ENCODE peak calls at places on chromosomes 6 and 20, in four cellular contexts. One of them, this sample, is unnamed. For H3K4me1, the result is how much of the 10 kb centered on the place peaks cover.

GRCh38 chr6:133854633-133855598 is 34.0 kb upstream of the TCF21 start:
- DNase-seq in heart left ventricle: no peak
- DNase-seq in heart right ventricle: no peak
- DNase-seq in adrenal gland: no peak
- DNase-seq in this sample: no peak

GRCh38 chr20:63305393-63305792 is 12.4 kb downstream of the COL20A1 start:
- DNase-seq in heart right ventricle: no peak
- DNase-seq in heart left ventricle: no peak
- DNase-seq in adrenal gland: no peak
- DNase-seq in this sample: no peak

GRCh38 chr20:37845261-37845681 is 57.7 kb upstream of the VSTM2L start:
- DNase-seq in heart right ventricle: peak
- DNase-seq in adrenal gland: peak
- DNase-seq in heart left ventricle: peak
- DNase-seq in this sample: no peak

GRCh38 chr6:83371428-83371827 is 59.4 kb downstream of the ME1 start:
- DNase-seq in adrenal gland: no peak
- DNase-seq in heart left ventricle: no peak
- DNase-seq in heart right ventricle: no peak
- DNase-seq in this sample: no peak

GRCh38 chr6:107679457-107679856 is 144.7 kb downstream of the SCML4 start:
- DNase-seq in heart left ventricle: no peak
- DNase-seq in adrenal gland: peak
- DNase-seq in heart right ventricle: peak
- DNase-seq in this sample: no peak

GRCh38 chr20:12391099-12391498 is 473.4 kb downstream of the BTBD3 start:
- DNase-seq in adrenal gland: no peak
- DNase-seq in heart left ventricle: no peak
- DNase-seq in heart right ventricle: no peak
- DNase-seq in this sample: no peak

GRCh38 chr20:58660855-58661254 is 9.8 kb downstream of the STX16 start:
- DNase-seq in adrenal gland: no peak
- DNase-seq in heart left ventricle: no peak
- DNase-seq in heart right ventricle: no peak
- DNase-seq in this sample: no peak

GRCh38 chr6:100657678-100658330 is 193.1 kb upstream of the SIM1 start:
- DNase-seq in heart right ventricle: no peak
- DNase-seq in adrenal gland: no peak
- DNase-seq in heart left ventricle: no peak
- DNase-seq in this sample: peak

GRCh38 chr6:118122161-118122560 is 215.1 kb downstream of the SLC35F1 start:
- DNase-seq in adrenal gland: no peak
- DNase-seq in heart right ventricle: no peak
- DNase-seq in heart left ventricle: no peak
- DNase-seq in this sample: no peak

GRCh38 chr6:118263929-118264486 is 284.1 kb upstream of the PLN start:
- DNase-seq in heart right ventricle: no peak
- DNase-seq in adrenal gland: peak
- DNase-seq in heart left ventricle: no peak
- DNase-seq in this sample: peak

GRCh38 chr20:3863317-3863716 is 16.7 kb downstream of the MAVS start:
- DNase-seq in adrenal gland: no peak
- DNase-seq in heart right ventricle: no peak
- DNase-seq in heart left ventricle: no peak
- DNase-seq in this sample: no peak

GRCh38 chr20:61205769-61206168 is 46.3 kb upstream of the CDH4 start:
- DNase-seq in heart right ventricle: no peak
- DNase-seq in adrenal gland: no peak
- DNase-seq in heart left ventricle: no peak
- DNase-seq in this sample: no peak

GRCh38 chr20:50198211-50198666 is 7.6 kb downstream of the CEBPB start:
- DNase-seq in heart right ventricle: no peak
- DNase-seq in heart left ventricle: no peak
- DNase-seq in adrenal gland: no peak
- DNase-seq in this sample: no peak

GRCh38 chr6:52872031-52872430 is 31.4 kb upstream of the GSTA5 start:
- DNase-seq in heart right ventricle: no peak
- DNase-seq in heart left ventricle: no peak
- DNase-seq in adrenal gland: no peak
- DNase-seq in this sample: no peak

GRCh38 chr20:54107181-54107580 is 36.8 kb upstream of the BCAS1 start:
- DNase-seq in heart left ventricle: no peak
- DNase-seq in adrenal gland: no peak
- DNase-seq in heart right ventricle: no peak
- DNase-seq in this sample: no peak

GRCh38 chr6:130513770-130514169 is 148.0 kb downstream of the TMEM200A start:
- DNase-seq in heart left ventricle: no peak
- DNase-seq in adrenal gland: no peak
- DNase-seq in heart right ventricle: no peak
- DNase-seq in this sample: peak

GRCh38 chr6:142301421-142302391 is at the start of gene ADGRG6:
- DNase-seq in adrenal gland: no peak
- DNase-seq in heart left ventricle: peak
- DNase-seq in heart right ventricle: peak
- DNase-seq in this sample: peak

GRCh38 chr6:142300758-142301251 is 1.0 kb upstream of the ADGRG6 start:
- DNase-seq in adrenal gland: no peak
- DNase-seq in heart right ventricle: peak
- DNase-seq in heart left ventricle: no peak
- DNase-seq in this sample: peak

GRCh38 chr6:142304241-142304640 is 2.4 kb downstream of the ADGRG6 start:
- DNase-seq in adrenal gland: no peak
- DNase-seq in heart left ventricle: no peak
- DNase-seq in heart right ventricle: no peak
- DNase-seq in this sample: peak

GRCh38 chr6:142303191-142303564 is 1.4 kb downstream of the ADGRG6 start:
- DNase-seq in heart left ventricle: no peak
- DNase-seq in adrenal gland: no peak
- DNase-seq in heart right ventricle: no peak
- DNase-seq in this sample: no peak

GRCh38 chr6:142302427-142303190 is 802 bp downstream of the ADGRG6 start:
- DNase-seq in heart right ventricle: no peak
- DNase-seq in heart left ventricle: no peak
- DNase-seq in adrenal gland: no peak
- DNase-seq in this sample: peak
- H3K4me1 ChIP-seq in heart right ventricle: under half
- H3K4me1 ChIP-seq in heart left ventricle: under half
- H3K4me1 ChIP-seq in adrenal gland: under half
- H3K4me1 ChIP-seq in this sample: half or more

GRCh38 chr6:167091149-167092107 is 31.5 kb upstream of the CCR6 start:
- DNase-seq in heart left ventricle: no peak
- DNase-seq in adrenal gland: no peak
- DNase-seq in heart right ventricle: no peak
- DNase-seq in this sample: no peak
- H3K4me1 ChIP-seq in heart left ventricle: under half
- H3K4me1 ChIP-seq in adrenal gland: under half
- H3K4me1 ChIP-seq in heart right ventricle: under half
- H3K4me1 ChIP-seq in this sample: under half

GRCh38 chr6:35677456-35677855 is 11.3 kb downstream of the FKBP5 start:
- DNase-seq in adrenal gland: no peak
- DNase-seq in heart left ventricle: no peak
- DNase-seq in heart right ventricle: no peak
- DNase-seq in this sample: no peak
- H3K4me1 ChIP-seq in adrenal gland: under half
- H3K4me1 ChIP-seq in heart left ventricle: under half
- H3K4me1 ChIP-seq in heart right ventricle: under half
- H3K4me1 ChIP-seq in this sample: under half

DNA sequence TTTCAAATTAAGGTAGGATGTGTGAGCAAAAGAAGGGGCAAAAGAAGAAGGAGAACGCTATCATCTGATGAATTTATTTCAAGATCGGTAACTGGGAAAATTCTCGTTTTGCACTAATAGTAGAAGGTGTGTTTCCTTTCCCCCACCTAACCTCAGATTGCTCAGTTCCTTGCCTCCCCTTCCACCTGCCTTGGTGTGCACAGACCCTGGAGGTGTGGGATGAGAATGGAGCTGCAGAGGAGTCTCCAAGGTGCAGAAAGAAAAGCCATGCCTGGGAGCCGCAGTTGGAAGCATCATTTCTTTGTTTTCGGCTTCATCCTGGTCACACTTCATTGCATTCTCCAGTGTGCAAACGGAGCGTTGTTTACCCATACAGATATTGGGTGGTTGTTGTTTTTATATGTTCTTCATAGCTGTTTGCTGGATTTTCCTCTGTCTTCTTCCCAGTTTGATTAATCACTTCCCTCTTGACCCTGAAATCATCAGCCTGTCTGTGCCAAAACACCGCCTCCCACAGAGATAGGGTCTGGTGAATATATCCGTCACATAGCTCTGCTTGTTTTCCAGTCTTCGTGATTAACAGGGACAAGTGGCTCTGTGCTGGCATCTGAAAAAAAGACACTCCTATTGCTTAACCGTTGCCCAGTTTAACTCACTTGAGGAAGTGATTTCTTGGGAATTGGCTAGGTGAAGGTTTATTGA is 40.2 kb upstream of the NEDD9 start:
- DNase-seq in heart right ventricle: no peak
- DNase-seq in heart left ventricle: no peak
- DNase-seq in adrenal gland: no peak
- DNase-seq in this sample: peak
- H3K4me1 ChIP-seq in heart right ventricle: under half
- H3K4me1 ChIP-seq in heart left ventricle: under half
- H3K4me1 ChIP-seq in adrenal gland: under half
- H3K4me1 ChIP-seq in this sample: under half

DNA sequence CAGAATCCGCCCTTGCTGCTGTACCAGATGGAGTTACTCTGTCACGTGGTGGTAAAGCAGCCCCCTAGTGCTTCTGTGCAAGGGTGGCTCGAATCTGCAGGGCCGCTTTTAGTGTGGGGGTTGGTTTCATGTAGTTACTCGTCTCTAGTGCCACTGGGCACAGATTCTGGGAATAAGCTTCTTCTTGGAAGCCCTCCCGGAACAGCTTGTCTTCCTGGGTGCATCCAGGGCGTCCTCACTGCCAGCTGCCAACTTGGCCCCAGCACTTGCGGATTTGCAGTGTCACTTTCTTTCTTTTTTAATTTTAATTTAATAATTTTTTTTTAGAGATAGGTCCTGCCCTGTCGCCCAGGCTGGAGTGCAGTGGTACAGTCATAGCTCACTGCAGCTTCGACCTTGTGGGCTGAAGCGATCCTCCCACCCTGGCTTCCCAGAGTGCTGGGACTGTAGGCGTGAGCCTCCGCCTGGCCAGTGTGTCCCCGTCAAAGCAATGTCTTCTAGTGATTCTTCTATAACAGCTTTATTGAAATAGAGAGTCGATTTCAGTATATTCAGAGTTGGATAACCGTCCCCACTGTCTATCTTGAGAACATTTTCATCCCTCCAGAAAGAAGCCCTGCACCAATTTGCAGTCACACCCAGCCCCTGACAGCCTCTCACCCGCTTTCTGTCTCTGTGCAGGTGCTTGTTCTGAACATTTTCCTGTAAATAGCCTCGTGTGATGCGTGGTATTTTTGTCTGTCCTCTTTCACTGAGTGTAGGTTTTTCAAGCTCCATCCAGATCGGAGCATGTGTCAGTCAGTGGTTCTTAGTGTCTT is 25.9 kb downstream of the PYGB start:
- DNase-seq in heart left ventricle: peak
- DNase-seq in adrenal gland: peak
- DNase-seq in heart right ventricle: peak
- DNase-seq in this sample: no peak
- H3K4me1 ChIP-seq in heart left ventricle: under half
- H3K4me1 ChIP-seq in adrenal gland: under half
- H3K4me1 ChIP-seq in heart right ventricle: under half
- H3K4me1 ChIP-seq in this sample: under half

This sample was measured in PC-3.